ENCODE peak calls at places on chromosomes 2 and 18, in six cellular contexts. H is GM12864, N is Right ventricle myocardium superior, W is T-helper 2 cell, J is pancreas, F is thoracic aorta. P is an unnamed sample.

GRCh38 chr2:69589973-69590652 is 53.4 kb downstream of the AAK1 start:
- DNase-seq in N (no peak), F (no peak), J (no peak), W (no peak), H (no peak), P (no peak)

GRCh38 chr2:10931710-10932255 is 20.0 kb downstream of the KCNF1 start:
- DNase-seq in J (no peak), F (no peak), N (no peak), H (no peak), W (no peak), P (no peak)

GRCh38 chr2:79437416-79438281 is 75.2 kb upstream of the CTNNA2 start:
- DNase-seq in N (no peak), F (no peak), H (no peak), J (no peak), W (no peak), P (no peak)

GRCh38 chr18:49548266-49548665 is 13.6 kb upstream of the LIPG start:
- DNase-seq in J (no peak), F (no peak), N (no peak), W (no peak), H (no peak), P (no peak)

GRCh38 chr2:179049203-179049545 is 763 bp downstream of the CCDC141 start:
- DNase-seq in H (no peak), W (no peak), N (no peak), F (no peak), J (no peak), P (no peak)

GRCh38 chr18:5759169-5759568 is 136.2 kb downstream of the TMEM200C start:
- DNase-seq in F (no peak), H (no peak), N (no peak), W (no peak), J (no peak), P (no peak)

GRCh38 chr2:15298769-15299168 is 262.4 kb downstream of the NBAS start:
- DNase-seq in W (no peak), N (no peak), J (no peak), F (no peak), H (no peak), P (no peak)

GRCh38 chr2:11657646-11658045 is 12.3 kb downstream of the NTSR2 start:
- DNase-seq in N (no peak), J (no peak), W (no peak), H (no peak), F (no peak), P (no peak)

GRCh38 chr18:61643884-61644647 is 248.7 kb downstream of the RNF152 start:
- DNase-seq in N (no peak), W (no peak), J (no peak), H (no peak), F (no peak), P (no peak)

GRCh38 chr2:236338495-236339184 is 74.4 kb upstream of the ASB18 start:
- DNase-seq in J (no peak), F (no peak), W (no peak), N (no peak), H (no peak), P (no peak)

GRCh38 chr2:157331696-157332095 is 6.1 kb upstream of the ERMN start:
- DNase-seq in W (no peak), J (no peak), H (no peak), F (no peak), N (no peak), P (no peak)

GRCh38 chr2:97713296-97714083 is at the start of gene ZAP70:
- DNase-seq in F (no peak), W (peak), H (no peak), N (no peak), J (peak), P (peak)

GRCh38 chr2:84905181-84906107 is at the start of gene TMSB10:
- DNase-seq in F (no peak), H (no peak), N (peak), W (peak), J (peak), P (peak)

GRCh38 chr18:56161604-56162003 is 476.8 kb downstream of the TXNL1 start:
- DNase-seq in W (no peak), H (no peak), F (no peak), N (no peak), J (no peak), P (no peak)

GRCh38 chr2:240797500-240797895 is 22.5 kb downstream of the KIF1A start:
- DNase-seq in W (no peak), J (no peak), N (peak), F (no peak), H (no peak), P (no peak)

GRCh38 chr2:42124051-42124813 is 44.9 kb upstream of the EML4 start:
- DNase-seq in H (no peak), J (no peak), F (no peak), N (no peak), W (no peak), P (no peak)

GRCh38 chr2:7676714-7677113 is 759.5 kb downstream of the RNF144A start:
- DNase-seq in N (no peak), W (no peak), H (no peak), J (no peak), F (no peak), P (no peak)

GRCh38 chr2:59888015-59888414 is 665.4 kb downstream of the BCL11A start:
- DNase-seq in W (peak), F (no peak), N (no peak), J (no peak), H (peak), P (peak)

GRCh38 chr2:81324046-81324445 is 1019.5 kb upstream of the LRRTM1 start:
- DNase-seq in W (no peak), H (no peak), N (no peak), J (no peak), F (no peak), P (no peak)

GRCh38 chr2:11342561-11343343 is 1.7 kb downstream of the ROCK2 start:
- DNase-seq in N (no peak), H (no peak), F (no peak), J (no peak), W (no peak), P (no peak)

GRCh38 chr18:75088622-75089211 is 120.2 kb downstream of the PTGR3 start:
- DNase-seq in N (no peak), H (no peak), W (no peak), F (no peak), J (peak), P (no peak)

GRCh38 chr2:171158790-171159325 is 1.8 kb downstream of the TLK1 start:
- DNase-seq in N (no peak), J (no peak), F (no peak), H (no peak), W (no peak), P (no peak)

GRCh38 chr2:10350666-10351215 is 48.0 kb downstream of the HPCAL1 start:
- DNase-seq in J (no peak), W (no peak), H (no peak), N (no peak), F (no peak), P (no peak)

P was measured in CD4-positive, alpha-beta T cell.